ENCODE peak calls at places on chromosomes 16 and 17, in ten cellular contexts. One of them, this sample, is unnamed.

GRCh38 chr16:67268136-67268579 is 11.2 kb upstream of the PLEKHG4 start:
- DNase-seq in adrenal gland: peak
- DNase-seq in tibial nerve: no peak
- DNase-seq in brain microvascular endothelial cell: peak
- DNase-seq in lower leg skin: no peak
- DNase-seq in AG04450: peak
- DNase-seq in IMR-90: peak
- DNase-seq in K562: peak
- DNase-seq in AG10803: peak
- DNase-seq in choroid plexus epithelial cell: peak
- DNase-seq in this sample: peak

GRCh38 chr17:10197362-10197720 is 1.1 kb downstream of the GAS7 start:
- DNase-seq in AG04450: no peak
- DNase-seq in IMR-90: no peak
- DNase-seq in AG10803: no peak
- DNase-seq in tibial nerve: no peak
- DNase-seq in K562: no peak
- DNase-seq in choroid plexus epithelial cell: no peak
- DNase-seq in adrenal gland: no peak
- DNase-seq in brain microvascular endothelial cell: no peak
- DNase-seq in lower leg skin: no peak
- DNase-seq in this sample: no peak

GRCh38 chr16:592518-593306 is 2.8 kb downstream of the RAB40C start:
- DNase-seq in choroid plexus epithelial cell: peak
- DNase-seq in AG04450: no peak
- DNase-seq in AG10803: peak
- DNase-seq in brain microvascular endothelial cell: no peak
- DNase-seq in K562: no peak
- DNase-seq in IMR-90: no peak
- DNase-seq in lower leg skin: peak
- DNase-seq in adrenal gland: peak
- DNase-seq in tibial nerve: peak
- DNase-seq in this sample: peak

GRCh38 chr17:82325286-82326180 is 8.0 kb downstream of the SECTM1 start:
- DNase-seq in brain microvascular endothelial cell: no peak
- DNase-seq in choroid plexus epithelial cell: no peak
- DNase-seq in IMR-90: no peak
- DNase-seq in adrenal gland: no peak
- DNase-seq in AG10803: no peak
- DNase-seq in AG04450: no peak
- DNase-seq in lower leg skin: no peak
- DNase-seq in K562: no peak
- DNase-seq in tibial nerve: no peak
- DNase-seq in this sample: no peak

GRCh38 chr17:58338907-58339774 is 10.5 kb upstream of the TSPOAP1 start:
- DNase-seq in AG04450: peak
- DNase-seq in IMR-90: peak
- DNase-seq in K562: peak
- DNase-seq in adrenal gland: peak
- DNase-seq in tibial nerve: no peak
- DNase-seq in choroid plexus epithelial cell: peak
- DNase-seq in brain microvascular endothelial cell: peak
- DNase-seq in lower leg skin: no peak
- DNase-seq in AG10803: peak
- DNase-seq in this sample: peak

GRCh38 chr17:48593840-48594411 is 347 bp upstream of the HOXB5 start:
- DNase-seq in lower leg skin: peak
- DNase-seq in brain microvascular endothelial cell: peak
- DNase-seq in choroid plexus epithelial cell: peak
- DNase-seq in tibial nerve: peak
- DNase-seq in AG04450: peak
- DNase-seq in adrenal gland: peak
- DNase-seq in K562: peak
- DNase-seq in IMR-90: peak
- DNase-seq in AG10803: peak
- DNase-seq in this sample: peak

GRCh38 chr16:15691046-15691445 is 41.0 kb downstream of the NDE1 start:
- DNase-seq in brain microvascular endothelial cell: no peak
- DNase-seq in IMR-90: no peak
- DNase-seq in tibial nerve: no peak
- DNase-seq in K562: no peak
- DNase-seq in choroid plexus epithelial cell: no peak
- DNase-seq in lower leg skin: no peak
- DNase-seq in AG04450: no peak
- DNase-seq in adrenal gland: no peak
- DNase-seq in AG10803: no peak
- DNase-seq in this sample: no peak

GRCh38 chr16:24721830-24722238 is 7.6 kb upstream of the TNRC6A start:
- DNase-seq in K562: no peak
- DNase-seq in adrenal gland: no peak
- DNase-seq in tibial nerve: no peak
- DNase-seq in lower leg skin: no peak
- DNase-seq in AG04450: no peak
- DNase-seq in choroid plexus epithelial cell: no peak
- DNase-seq in IMR-90: no peak
- DNase-seq in brain microvascular endothelial cell: no peak
- DNase-seq in AG10803: no peak
- DNase-seq in this sample: no peak

GRCh38 chr17:57597531-57598453 is 147.3 kb downstream of the CCDC182 start:
- DNase-seq in lower leg skin: peak
- DNase-seq in adrenal gland: peak
- DNase-seq in AG04450: no peak
- DNase-seq in K562: peak
- DNase-seq in brain microvascular endothelial cell: peak
- DNase-seq in IMR-90: peak
- DNase-seq in choroid plexus epithelial cell: peak
- DNase-seq in tibial nerve: peak
- DNase-seq in AG10803: peak
- DNase-seq in this sample: peak

GRCh38 chr16:58733248-58733670 is 857 bp downstream of the GOT2 start:
- DNase-seq in brain microvascular endothelial cell: no peak
- DNase-seq in K562: no peak
- DNase-seq in tibial nerve: no peak
- DNase-seq in AG04450: no peak
- DNase-seq in IMR-90: peak
- DNase-seq in choroid plexus epithelial cell: peak
- DNase-seq in lower leg skin: no peak
- DNase-seq in adrenal gland: peak
- DNase-seq in AG10803: peak
- DNase-seq in this sample: peak

GRCh38 chr17:83200231-83200699 is 120.9 kb downstream of the METRNL start:
- DNase-seq in IMR-90: peak
- DNase-seq in AG04450: no peak
- DNase-seq in tibial nerve: peak
- DNase-seq in choroid plexus epithelial cell: no peak
- DNase-seq in brain microvascular endothelial cell: peak
- DNase-seq in AG10803: peak
- DNase-seq in adrenal gland: peak
- DNase-seq in K562: no peak
- DNase-seq in lower leg skin: peak
- DNase-seq in this sample: no peak

GRCh38 chr17:59892251-59892848 is 393 bp downstream of the TUBD1 start:
- DNase-seq in adrenal gland: no peak
- DNase-seq in lower leg skin: no peak
- DNase-seq in K562: no peak
- DNase-seq in AG10803: no peak
- DNase-seq in brain microvascular endothelial cell: no peak
- DNase-seq in tibial nerve: no peak
- DNase-seq in AG04450: no peak
- DNase-seq in IMR-90: no peak
- DNase-seq in choroid plexus epithelial cell: no peak
- DNase-seq in this sample: no peak

GRCh38 chr16:88455610-88456355 is 2.7 kb downstream of the ZFPM1 start:
- DNase-seq in choroid plexus epithelial cell: peak
- DNase-seq in AG04450: no peak
- DNase-seq in tibial nerve: no peak
- DNase-seq in adrenal gland: peak
- DNase-seq in brain microvascular endothelial cell: peak
- DNase-seq in lower leg skin: no peak
- DNase-seq in IMR-90: peak
- DNase-seq in K562: peak
- DNase-seq in AG10803: peak
- DNase-seq in this sample: peak

GRCh38 chr17:67374329-67375053 is 2.6 kb upstream of the PITPNC1 start:
- DNase-seq in AG04450: peak
- DNase-seq in AG10803: peak
- DNase-seq in IMR-90: peak
- DNase-seq in tibial nerve: peak
- DNase-seq in adrenal gland: peak
- DNase-seq in K562: peak
- DNase-seq in choroid plexus epithelial cell: peak
- DNase-seq in lower leg skin: peak
- DNase-seq in brain microvascular endothelial cell: peak
- DNase-seq in this sample: peak

GRCh38 chr17:57519199-57519598 is 225.9 kb downstream of the CCDC182 start:
- DNase-seq in lower leg skin: no peak
- DNase-seq in AG04450: peak
- DNase-seq in AG10803: no peak
- DNase-seq in tibial nerve: no peak
- DNase-seq in K562: no peak
- DNase-seq in brain microvascular endothelial cell: peak
- DNase-seq in adrenal gland: no peak
- DNase-seq in IMR-90: peak
- DNase-seq in choroid plexus epithelial cell: no peak
- DNase-seq in this sample: peak

GRCh38 chr17:78896091-78896833 is 6.7 kb downstream of the CEP295NL start:
- DNase-seq in AG04450: no peak
- DNase-seq in tibial nerve: peak
- DNase-seq in lower leg skin: no peak
- DNase-seq in K562: no peak
- DNase-seq in choroid plexus epithelial cell: no peak
- DNase-seq in brain microvascular endothelial cell: no peak
- DNase-seq in IMR-90: no peak
- DNase-seq in AG10803: no peak
- DNase-seq in adrenal gland: no peak
- DNase-seq in this sample: no peak
- TF ChIP-seq CTCF in AG04450: no peak
- TF ChIP-seq CTCF in tibial nerve: peak
- TF ChIP-seq CTCF in lower leg skin: no peak
- TF ChIP-seq CTCF in K562: no peak
- TF ChIP-seq CTCF in choroid plexus epithelial cell: no peak
- TF ChIP-seq CTCF in brain microvascular endothelial cell: peak
- TF ChIP-seq CTCF in IMR-90: no peak
- TF ChIP-seq CTCF in AG10803: peak
- TF ChIP-seq CTCF in adrenal gland: no peak
- TF ChIP-seq CTCF in this sample: no peak

DNA sequence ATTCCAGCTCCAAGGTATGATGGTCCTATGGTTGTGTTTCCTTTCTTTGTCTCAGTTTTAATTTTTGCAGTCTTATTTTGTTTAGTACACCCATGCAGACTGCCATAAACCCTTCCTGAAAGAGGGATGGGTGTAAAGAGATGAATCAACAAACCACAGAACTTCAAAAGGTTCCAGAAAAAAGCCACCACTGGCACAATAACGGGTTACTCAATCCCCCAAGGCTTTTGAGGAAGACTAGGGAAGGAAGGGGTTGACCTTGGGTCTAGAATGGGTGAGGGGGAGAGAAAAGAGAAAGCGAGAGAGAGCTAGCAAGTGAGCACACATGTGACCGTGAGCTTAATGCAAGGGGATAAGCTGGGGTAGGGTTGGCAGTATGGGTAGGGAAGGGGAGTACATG is 168.1 kb downstream of the XYLT1 start:
- DNase-seq in tibial nerve: no peak
- DNase-seq in choroid plexus epithelial cell: no peak
- DNase-seq in AG04450: no peak
- DNase-seq in IMR-90: no peak
- DNase-seq in brain microvascular endothelial cell: no peak
- DNase-seq in adrenal gland: no peak
- DNase-seq in lower leg skin: no peak
- DNase-seq in AG10803: peak
- DNase-seq in K562: no peak
- DNase-seq in this sample: no peak
- TF ChIP-seq CTCF in tibial nerve: no peak
- TF ChIP-seq CTCF in choroid plexus epithelial cell: no peak
- TF ChIP-seq CTCF in AG04450: no peak
- TF ChIP-seq CTCF in IMR-90: no peak
- TF ChIP-seq CTCF in brain microvascular endothelial cell: no peak
- TF ChIP-seq CTCF in adrenal gland: no peak
- TF ChIP-seq CTCF in lower leg skin: no peak
- TF ChIP-seq CTCF in AG10803: no peak
- TF ChIP-seq CTCF in K562: no peak
- TF ChIP-seq CTCF in this sample: no peak

DNA sequence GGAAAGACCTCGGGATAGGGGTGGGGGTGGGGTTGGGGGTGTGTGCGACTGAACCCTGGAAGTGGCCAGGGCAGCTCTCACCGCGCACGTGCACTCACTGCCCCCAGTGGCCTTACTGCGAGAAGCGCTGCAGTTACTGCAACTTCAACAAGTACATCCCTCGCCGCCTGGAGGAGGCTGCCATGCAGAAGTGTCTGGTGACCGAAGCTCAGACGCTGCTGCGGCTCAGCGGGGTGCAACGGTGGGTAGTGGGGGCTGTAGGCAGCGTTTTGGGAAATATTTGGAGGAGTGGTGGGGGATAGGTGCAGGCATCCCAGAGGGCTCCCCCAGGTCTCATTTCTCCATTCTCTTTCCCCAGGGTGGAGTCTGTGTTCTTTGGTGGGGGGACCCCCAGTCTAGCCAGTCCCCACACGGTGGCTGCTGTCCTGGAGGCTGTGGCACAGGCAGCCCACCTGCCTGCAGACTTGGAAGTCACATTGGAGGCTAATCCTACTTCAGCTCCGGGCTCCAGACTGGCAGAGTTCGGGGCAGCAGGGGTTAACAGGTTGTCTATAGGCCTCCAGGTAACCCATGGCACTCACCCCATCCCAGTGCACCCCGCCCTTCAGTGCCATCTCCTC is 972 bp downstream of the RSAD1 start:
- DNase-seq in adrenal gland: peak
- DNase-seq in choroid plexus epithelial cell: peak
- DNase-seq in lower leg skin: peak
- DNase-seq in AG10803: peak
- DNase-seq in K562: peak
- DNase-seq in AG04450: peak
- DNase-seq in IMR-90: peak
- DNase-seq in tibial nerve: peak
- DNase-seq in brain microvascular endothelial cell: peak
- DNase-seq in this sample: peak
- TF ChIP-seq CTCF in adrenal gland: peak
- TF ChIP-seq CTCF in choroid plexus epithelial cell: peak
- TF ChIP-seq CTCF in lower leg skin: no peak
- TF ChIP-seq CTCF in AG10803: peak
- TF ChIP-seq CTCF in K562: peak
- TF ChIP-seq CTCF in AG04450: peak
- TF ChIP-seq CTCF in IMR-90: peak
- TF ChIP-seq CTCF in tibial nerve: peak
- TF ChIP-seq CTCF in brain microvascular endothelial cell: peak
- TF ChIP-seq CTCF in this sample: peak

DNA sequence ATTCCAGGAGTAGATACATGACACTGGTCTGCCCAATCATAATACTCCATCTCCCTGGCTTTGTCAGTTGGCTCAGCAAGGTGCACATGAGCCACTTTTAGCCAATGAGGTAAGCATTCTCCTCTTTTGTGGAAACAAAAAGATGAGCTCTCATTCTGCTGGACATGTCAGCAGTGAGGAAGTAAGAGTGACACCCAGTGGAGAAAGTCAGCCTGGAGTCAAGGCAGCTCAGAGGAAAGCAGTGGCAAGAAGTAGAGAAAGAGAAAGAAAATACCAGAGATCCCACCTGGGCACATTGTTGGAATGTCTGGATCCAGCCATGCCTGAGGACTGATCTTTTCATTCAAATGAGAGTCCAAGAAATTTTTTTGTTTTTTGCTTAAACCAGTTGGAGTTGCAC is 496.9 kb upstream of the C16orf82 start:
- DNase-seq in choroid plexus epithelial cell: peak
- DNase-seq in AG10803: no peak
- DNase-seq in AG04450: no peak
- DNase-seq in tibial nerve: no peak
- DNase-seq in K562: peak
- DNase-seq in adrenal gland: no peak
- DNase-seq in brain microvascular endothelial cell: no peak
- DNase-seq in lower leg skin: no peak
- DNase-seq in IMR-90: no peak
- DNase-seq in this sample: no peak
- TF ChIP-seq CTCF in choroid plexus epithelial cell: peak
- TF ChIP-seq CTCF in AG10803: no peak
- TF ChIP-seq CTCF in AG04450: no peak
- TF ChIP-seq CTCF in tibial nerve: no peak
- TF ChIP-seq CTCF in K562: peak
- TF ChIP-seq CTCF in adrenal gland: no peak
- TF ChIP-seq CTCF in brain microvascular endothelial cell: no peak
- TF ChIP-seq CTCF in lower leg skin: no peak
- TF ChIP-seq CTCF in IMR-90: no peak
- TF ChIP-seq CTCF in this sample: no peak